ENCODE peak calls at places on chromosome 13, in four cellular contexts. K is left ventricle myocardium inferior, F is tibial nerve, N is psoas muscle. E is an unnamed sample.

GRCh38 chr13:80363890-80364503 is 23.1 kb upstream of the SPRY2 start:
- DNase-seq in K (no peak), F (no peak), N (no peak), E (no peak)

GRCh38 chr13:23235994-23236393 is 55.2 kb downstream of the SGCG start:
- DNase-seq in K (no peak), F (no peak), N (no peak), E (no peak)

GRCh38 chr13:52644108-52644507 is 1.9 kb downstream of the HNRNPA1L2 start:
- DNase-seq in K (no peak), F (no peak), N (no peak), E (no peak)

GRCh38 chr13:77306458-77306857 is 20.4 kb downstream of the MYCBP2 start:
- DNase-seq in K (no peak), F (no peak), N (no peak), E (no peak)

GRCh38 chr13:73698859-73699258 is 435.3 kb downstream of the KLF12 start:
- DNase-seq in K (no peak), F (no peak), N (no peak), E (no peak)

GRCh38 chr13:107351305-107351704 is 783.4 kb upstream of the ARGLU1 start:
- DNase-seq in K (no peak), F (no peak), N (no peak), E (no peak)

GRCh38 chr13:25335856-25336255 is 34.4 kb downstream of the NUP58 start:
- DNase-seq in K (no peak), F (no peak), N (no peak), E (no peak)

GRCh38 chr13:113941571-113942191 is 32.2 kb downstream of the C13orf46 start:
- DNase-seq in K (peak; percentile 11), F (no peak), N (peak; percentile 42), E (no peak)

GRCh38 chr13:41720839-41721561 is 239.9 kb downstream of the VWA8 start:
- DNase-seq in K (no peak), F (no peak), N (no peak), E (no peak)

GRCh38 chr13:103931885-103932284 is 865.7 kb upstream of the SLC10A2 start:
- DNase-seq in K (no peak), F (no peak), N (no peak), E (no peak)

GRCh38 chr13:111372651-111373425 is 52.4 kb downstream of the TEX29 start:
- DNase-seq in K (no peak), F (peak; percentile 2), N (no peak), E (no peak)

GRCh38 chr13:50125556-50126377 is 110.5 kb downstream of the KCNRG start:
- DNase-seq in K (peak; percentile 94), F (peak; percentile 95), N (peak; percentile 98), E (peak; percentile 96)

GRCh38 chr13:98173431-98173921 is 3.6 kb downstream of the RNF113B start:
- DNase-seq in K (no peak), F (peak; percentile 10), N (no peak), E (peak; percentile 84)

GRCh38 chr13:27573265-27573664 is 47.1 kb downstream of the LNX2 start:
- DNase-seq in K (no peak), F (no peak), N (no peak), E (no peak)

GRCh38 chr13:79522583-79522982 is 41.6 kb downstream of the NDFIP2 start:
- DNase-seq in K (no peak), F (no peak), N (no peak), E (no peak)

GRCh38 chr13:29737061-29737460 is 113.4 kb downstream of the UBL3 start:
- DNase-seq in K (no peak), F (no peak), N (no peak), E (no peak)

GRCh38 chr13:70889163-70889562 is 780.9 kb upstream of the KLHL1 start:
- DNase-seq in K (no peak), F (no peak), N (no peak), E (no peak)

GRCh38 chr13:113864303-113864890 is 521 bp upstream of the GAS6 start:
- DNase-seq in K (no peak), F (no peak), N (peak; percentile 67), E (no peak)

GRCh38 chr13:101835920-101836319 is 383.4 kb downstream of the ITGBL1 start:
- DNase-seq in K (no peak), F (no peak), N (no peak), E (no peak)

GRCh38 chr13:32475403-32475802 is 47.5 kb upstream of the N4BP2L1 start:
- DNase-seq in K (no peak), F (no peak), N (no peak), E (no peak)

GRCh38 chr13:35500071-35500595 is 23.6 kb upstream of the MAB21L1 start:
- DNase-seq in K (no peak), F (no peak), N (no peak), E (no peak)

GRCh38 chr13:97182065-97182890 is 39.9 kb upstream of the MBNL2 start:
- DNase-seq in K (no peak), F (no peak), N (no peak), E (no peak)

GRCh38 chr13:27635256-27635655 is 13.6 kb downstream of the POLR1D start:
- DNase-seq in K (no peak), F (no peak), N (no peak), E (no peak)

GRCh38 chr13:40116008-40116407 is 460.5 kb downstream of the COG6 start:
- DNase-seq in K (no peak), F (peak; percentile 34), N (no peak), E (no peak)

GRCh38 chr13:42354246-42355117 is 82.5 kb downstream of the AKAP11 start:
- DNase-seq in K (no peak), F (no peak), N (no peak), E (no peak)

GRCh38 chr13:86567119-86567518 is 767.9 kb upstream of the SLITRK6 start:
- DNase-seq in K (no peak), F (no peak), N (no peak), E (no peak)

GRCh38 chr13:38661276-38661675 is 25.6 kb upstream of the FREM2 start:
- DNase-seq in K (no peak), F (no peak), N (no peak), E (no peak)

GRCh38 chr13:24228852-24229458 is 68.4 kb downstream of the SPATA13 start:
- DNase-seq in K (no peak), F (peak; percentile 52), N (no peak), E (no peak)

GRCh38 chr13:93116809-93117208 is 109.8 kb upstream of the GPC6 start:
- DNase-seq in K (no peak), F (no peak), N (no peak), E (no peak)

GRCh38 chr13:78712866-78713265 is 53.9 kb upstream of the OBI1 start:
- DNase-seq in K (no peak), F (no peak), N (no peak), E (no peak)

GRCh38 chr13:103275708-103276107 is 209.5 kb upstream of the SLC10A2 start:
- DNase-seq in K (no peak), F (no peak), N (no peak), E (no peak)

GRCh38 chr13:75137911-75138571 is 343.9 kb downstream of the TBC1D4 start:
- DNase-seq in K (no peak), F (no peak), N (no peak), E (no peak)

GRCh38 chr13:43664700-43665191 is 122.0 kb downstream of the ENOX1 start:
- DNase-seq in K (peak; percentile 16), F (no peak), N (no peak), E (no peak)

GRCh38 chr13:51953347-51953746 is 57.9 kb downstream of the ATP7B start:
- DNase-seq in K (no peak), F (no peak), N (no peak), E (no peak)

GRCh38 chr13:113962975-113963374 is 10.9 kb downstream of the C13orf46 start:
- DNase-seq in K (peak; percentile 4), F (no peak), N (peak; percentile 32), E (peak; percentile 8)

GRCh38 chr13:45142440-45143345 is 22.4 kb downstream of the GTF2F2 start:
- DNase-seq in K (no peak), F (no peak), N (no peak), E (no peak)

GRCh38 chr13:39336964-39337363 is 266.0 kb downstream of the LHFPL6 start:
- DNase-seq in K (no peak), F (no peak), N (no peak), E (no peak)

GRCh38 chr13:33633701-33634525 is 184.0 kb upstream of the RFC3 start:
- DNase-seq in K (no peak), F (no peak), N (no peak), E (no peak)
- H3K4me1 ChIP-seq in K (peaks cover 37% of the 10 kb centered on the region), F (no peaks in the 10 kb centered on the region), N (peaks cover 5% of the 10 kb centered on the region), E (no peaks in the 10 kb centered on the region)

DNA sequence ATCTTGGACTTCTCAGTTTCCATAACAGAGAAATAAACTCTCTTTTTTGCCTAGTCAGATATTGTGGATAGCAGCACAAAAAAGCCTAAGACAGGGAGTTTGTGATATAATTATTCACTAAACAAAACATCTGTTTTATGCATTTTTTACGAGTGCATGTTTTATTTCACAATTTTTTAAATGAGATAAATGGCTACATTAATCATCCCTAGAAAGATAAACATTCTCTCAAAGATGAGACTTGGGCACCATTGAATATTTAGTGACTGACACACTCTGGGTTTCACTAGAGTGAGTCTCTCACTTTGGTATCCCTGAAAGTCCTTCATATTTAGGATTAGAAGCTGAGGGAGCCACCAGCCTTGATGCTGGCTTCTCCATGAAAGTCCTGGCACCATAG is 74.3 kb upstream of the LRCH1 start:
- DNase-seq in K (no peak), F (no peak), N (no peak), E (no peak)
- H3K4me1 ChIP-seq in K (no peaks in the 10 kb centered on the region), F (no peaks in the 10 kb centered on the region), N (no peaks in the 10 kb centered on the region), E (no peaks in the 10 kb centered on the region)

GRCh38 chr13:67228909-67229308 is 1.2 kb downstream of the PCDH9 start:
- DNase-seq in K (no peak), F (no peak), N (no peak), E (peak; percentile 28)
- H3K4me1 ChIP-seq in K (peaks cover 81% of the 10 kb centered on the region), F (no peaks in the 10 kb centered on the region), N (peaks cover 5% of the 10 kb centered on the region), E (no peaks in the 10 kb centered on the region)

GRCh38 chr13:46530084-46530935 is 22.7 kb upstream of the LRCH1 start:
- DNase-seq in K (no peak), F (no peak), N (no peak), E (no peak)

GRCh38 chr13:46529509-46529908 is 23.5 kb upstream of the LRCH1 start:
- DNase-seq in K (no peak), F (no peak), N (no peak), E (no peak)

GRCh38 chr13:46526763-46527162 is 26.2 kb upstream of the LRCH1 start:
- DNase-seq in K (no peak), F (no peak), N (no peak), E (no peak)

GRCh38 chr13:46523972-46524737 is 28.8 kb upstream of the LRCH1 start:
- DNase-seq in K (no peak), F (no peak), N (no peak), E (no peak)

GRCh38 chr13:46527237-46527636 is 25.7 kb upstream of the LRCH1 start:
- DNase-seq in K (no peak), F (no peak), N (no peak), E (no peak)
- H3K4me1 ChIP-seq in K (peaks cover 24% of the 10 kb centered on the region), F (no peaks in the 10 kb centered on the region), N (no peaks in the 10 kb centered on the region), E (no peaks in the 10 kb centered on the region)

DNA sequence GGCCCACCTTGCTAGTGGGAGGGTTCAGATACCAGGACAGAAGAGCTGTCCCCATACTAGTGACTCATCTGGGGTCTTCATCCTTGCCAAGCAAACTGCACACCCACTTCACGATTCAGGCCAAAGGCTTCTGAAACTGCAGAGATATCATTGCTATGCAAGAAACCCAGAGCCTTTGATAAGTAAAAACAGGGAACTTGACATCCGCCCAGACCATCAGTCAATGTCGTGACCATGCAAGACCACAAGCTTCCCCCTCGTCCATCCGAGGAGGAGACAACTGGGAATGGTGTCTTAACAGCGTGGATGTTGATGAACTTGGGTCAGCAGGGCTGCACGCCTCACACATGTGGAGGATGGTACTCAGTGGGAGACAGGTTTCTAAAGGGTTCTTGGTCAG is 58.0 kb downstream of the ABCC4 start:
- DNase-seq in K (no peak), F (no peak), N (no peak), E (no peak)
- H3K4me1 ChIP-seq in K (peaks cover 8% of the 10 kb centered on the region), F (no peaks in the 10 kb centered on the region), N (peaks cover 4% of the 10 kb centered on the region), E (no peaks in the 10 kb centered on the region)

E was measured in right lobe of liver.